ENCODE peak calls at places on chromosomes 13 and 19, in five cellular contexts. L is fibroblast of mammary gland, Z is heart right ventricle, M is choroid plexus epithelial cell, I is thoracic aorta. O is an unnamed sample.

GRCh38 chr13:30148171-30148754 is 159.1 kb downstream of the KATNAL1 start:
- DNase-seq in L (no peak), Z (no peak), M (no peak), I (no peak), O (no peak)

GRCh38 chr13:65336106-65336603 is 1894.0 kb downstream of the PCDH9 start:
- DNase-seq in L (no peak), Z (no peak), M (no peak), I (no peak), O (no peak)

GRCh38 chr13:113623491-113624234 is 34.3 kb downstream of the ATP4B start:
- DNase-seq in L (no peak), Z (no peak), M (no peak), I (no peak), O (no peak)

GRCh38 chr19:34217952-34218817 is 36.2 kb upstream of the GARRE1 start:
- DNase-seq in L (peak; percentile 97), Z (no peak), M (peak; percentile 99), I (no peak), O (no peak)

GRCh38 chr13:36841411-36841810 is 22.4 kb downstream of the RFXAP start:
- DNase-seq in L (peak; percentile 22), Z (no peak), M (peak; percentile 44), I (no peak), O (no peak)

GRCh38 chr13:37010424-37010823 is 9.8 kb downstream of the EXOSC8 start:
- DNase-seq in L (no peak), Z (no peak), M (no peak), I (no peak), O (no peak)

GRCh38 chr13:26022538-26023292 is 29.1 kb downstream of the SHISA2 start:
- DNase-seq in L (peak; percentile 10), Z (peak; percentile 81), M (peak; percentile 26), I (peak; percentile 41), O (peak; percentile 73)

GRCh38 chr13:110546933-110547332 is 14.6 kb downstream of the RAB20 start:
- DNase-seq in L (peak; percentile 81), Z (peak; percentile 78), M (peak; percentile 95), I (no peak), O (no peak)

GRCh38 chr13:35714096-35714495 is 237.6 kb upstream of the MAB21L1 start:
- DNase-seq in L (no peak), Z (no peak), M (no peak), I (no peak), O (no peak)

GRCh38 chr19:41218615-41219507 is at the start of gene AXL:
- DNase-seq in L (peak; percentile 70), Z (peak; percentile 81), M (peak; percentile 68), I (peak; percentile 75), O (peak; percentile 71)

GRCh38 chr19:35751839-35752745 is 3.7 kb downstream of the LIN37 start:
- DNase-seq in L (no peak), Z (no peak), M (no peak), I (no peak), O (no peak)

DNA sequence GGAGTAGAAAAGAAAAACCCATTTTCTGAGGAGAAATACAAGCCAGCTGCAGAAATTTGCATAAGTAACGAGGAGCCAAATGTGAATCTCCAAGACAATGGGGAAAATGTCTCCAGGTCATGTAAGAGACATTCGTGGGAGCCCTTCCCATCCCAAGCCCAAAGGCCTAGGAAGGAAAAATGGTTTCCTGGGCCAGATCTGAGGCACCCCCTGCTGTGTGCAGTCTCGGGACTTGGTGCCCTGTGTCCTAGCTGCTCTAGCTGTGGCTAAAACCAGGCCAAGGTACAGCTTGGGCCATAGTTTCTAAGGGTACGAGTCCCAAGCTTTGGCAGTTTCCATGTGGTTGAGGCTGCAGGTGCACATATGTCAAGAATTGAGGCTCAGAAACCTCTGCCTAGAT is 444.9 kb downstream of the PCDH20 start:
- DNase-seq in L (no peak), Z (no peak), M (no peak), I (no peak), O (no peak)
- TF ChIP-seq CTCF in L (no peak), Z (no peak), M (no peak), I (no peak), O (no peak)

GRCh38 chr13:27774169-27774568 is 18.1 kb upstream of the GSX1 start:
- DNase-seq in L (no peak), Z (no peak), M (no peak), I (no peak), O (no peak)

GRCh38 chr13:27775943-27776342 is 16.3 kb upstream of the GSX1 start:
- DNase-seq in L (no peak), Z (no peak), M (no peak), I (no peak), O (peak; percentile 44)

GRCh38 chr13:27774651-27775050 is 17.6 kb upstream of the GSX1 start:
- DNase-seq in L (no peak), Z (no peak), M (no peak), I (no peak), O (no peak)

GRCh38 chr13:27772651-27773425 is 19.4 kb upstream of the GSX1 start:
- DNase-seq in L (no peak), Z (no peak), M (no peak), I (no peak), O (no peak)

GRCh38 chr13:27770809-27771208 is 21.5 kb upstream of the GSX1 start:
- DNase-seq in L (peak; percentile 40), Z (no peak), M (peak; percentile 44), I (no peak), O (no peak)
- TF ChIP-seq CTCF in L (peak; percentile 50), Z (peak; percentile 25), M (peak; percentile 65), I (no peak), O (peak; percentile 31)

DNA sequence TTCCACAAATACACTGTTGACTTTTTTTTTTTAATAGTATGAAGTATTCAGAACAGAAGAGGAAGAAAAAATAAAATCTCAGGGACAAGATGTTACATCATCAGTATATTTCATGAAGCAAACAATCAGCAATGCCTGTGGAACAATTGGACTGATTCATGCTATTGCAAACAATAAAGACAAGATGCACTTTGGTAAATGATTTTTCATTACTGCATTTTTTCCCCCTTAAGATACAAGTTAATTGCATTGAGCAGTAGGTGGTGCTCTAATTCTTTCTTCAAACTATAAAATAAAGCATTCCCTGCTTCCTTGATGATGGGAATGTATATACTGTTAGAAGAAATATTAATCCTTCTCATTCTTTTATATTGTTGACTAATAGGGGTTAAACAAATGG is 17.1 kb downstream of the UCHL3 start:
- DNase-seq in L (peak; percentile 60), Z (no peak), M (peak; percentile 74), I (no peak), O (no peak)
- TF ChIP-seq CTCF in L (peak; percentile 43), Z (peak; percentile 43), M (peak; percentile 53), I (no peak), O (no peak)

GRCh38 chr19:9323919-9324583 is at the start of gene ZNF559:
- DNase-seq in L (peak; percentile 92), Z (peak; percentile 96), M (peak; percentile 98), I (peak; percentile 74), O (peak; percentile 95)
- TF ChIP-seq CTCF in L (peak; percentile 28), Z (peak; percentile 43), M (peak; percentile 51), I (peak; percentile 0), O (peak; percentile 40)

GRCh38 chr13:102091231-102091630 is 310.6 kb downstream of the FGF14 start:
- DNase-seq in L (peak; percentile 35), Z (no peak), M (peak; percentile 56), I (no peak), O (no peak)
- TF ChIP-seq CTCF in L (no peak), Z (no peak), M (peak; percentile 63), I (no peak), O (no peak)

GRCh38 chr13:32299893-32300292 is 15.3 kb downstream of the ZAR1L start:
- DNase-seq in L (no peak), Z (no peak), M (no peak), I (no peak), O (no peak)
- TF ChIP-seq CTCF in L (no peak), Z (no peak), M (no peak), I (no peak), O (no peak)

GRCh38 chr19:5115351-5115750 is 146.4 kb downstream of the KDM4B start:
- DNase-seq in L (no peak), Z (no peak), M (no peak), I (no peak), O (no peak)

GRCh38 chr19:5116292-5116691 is 147.4 kb downstream of the KDM4B start:
- DNase-seq in L (no peak), Z (no peak), M (no peak), I (no peak), O (no peak)

GRCh38 chr19:5117421-5117820 is 148.5 kb downstream of the KDM4B start:
- DNase-seq in L (no peak), Z (no peak), M (no peak), I (no peak), O (no peak)

GRCh38 chr19:5114713-5115112 is 145.8 kb downstream of the KDM4B start:
- DNase-seq in L (no peak), Z (no peak), M (no peak), I (no peak), O (no peak)

DNA sequence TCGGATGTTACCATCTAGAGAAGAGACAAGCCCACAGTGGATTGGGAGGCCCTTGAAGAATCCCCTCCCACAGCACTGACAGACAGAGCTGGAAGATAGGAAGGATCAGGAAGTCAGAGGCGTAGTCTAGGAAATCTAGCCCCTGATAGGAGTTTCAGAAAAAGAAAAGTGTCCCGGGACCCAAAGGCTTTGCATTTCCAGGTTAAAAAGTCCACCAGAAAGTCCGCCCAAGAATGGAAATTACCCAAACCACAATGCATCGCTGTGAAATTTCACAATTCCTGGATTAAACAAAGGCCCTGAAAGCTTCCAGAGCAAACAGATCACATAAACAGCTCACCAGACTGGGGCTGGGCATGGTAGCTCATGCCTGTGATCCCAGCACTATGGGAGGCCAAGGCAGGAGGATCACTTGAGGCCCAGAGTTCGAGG is 146.9 kb downstream of the KDM4B start:
- DNase-seq in L (peak; percentile 66), Z (no peak), M (peak; percentile 69), I (no peak), O (no peak)
- TF ChIP-seq CTCF in L (no peak), Z (no peak), M (no peak), I (no peak), O (no peak)

GRCh38 chr19:44722131-44723121 is 23.5 kb downstream of the CEACAM16 start:
- DNase-seq in L (no peak), Z (no peak), M (no peak), I (no peak), O (no peak)

GRCh38 chr19:44717603-44718002 is 18.7 kb downstream of the CEACAM16 start:
- DNase-seq in L (no peak), Z (no peak), M (no peak), I (no peak), O (no peak)

GRCh38 chr19:44718441-44719261 is 19.7 kb downstream of the CEACAM16 start:
- DNase-seq in L (peak; percentile 40), Z (peak; percentile 75), M (no peak), I (peak; percentile 36), O (peak; percentile 31)

GRCh38 chr19:44720945-44721344 is 22.0 kb downstream of the CEACAM16 start:
- DNase-seq in L (peak; percentile 37), Z (no peak), M (peak; percentile 37), I (no peak), O (no peak)

GRCh38 chr19:44719262-44719701 is 20.3 kb downstream of the CEACAM16 start:
- DNase-seq in L (no peak), Z (no peak), M (no peak), I (no peak), O (no peak)
- TF ChIP-seq CTCF in L (no peak), Z (no peak), M (no peak), I (no peak), O (no peak)

DNA sequence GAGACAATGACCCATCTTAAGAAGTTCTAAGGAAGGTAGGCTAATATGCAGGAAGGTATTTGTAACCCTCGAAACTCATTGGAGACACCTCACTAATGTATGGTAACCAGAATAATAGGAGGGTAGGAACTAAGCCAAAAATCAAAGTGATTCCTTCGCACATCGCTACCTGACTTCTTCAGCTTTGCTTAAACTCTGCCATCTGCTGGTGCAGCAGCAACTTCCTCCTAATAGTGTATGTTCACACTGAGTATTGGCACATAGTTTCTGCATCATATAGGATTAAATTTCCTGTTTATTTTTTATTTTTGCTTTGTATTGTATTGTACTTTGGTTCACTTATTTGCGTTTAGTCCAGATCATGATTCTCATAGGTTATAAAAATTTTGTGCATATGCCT is 676.2 kb downstream of the GPC5 start:
- DNase-seq in L (no peak), Z (no peak), M (peak; percentile 35), I (no peak), O (no peak)
- TF ChIP-seq CTCF in L (no peak), Z (peak; percentile 43), M (peak; percentile 66), I (no peak), O (peak; percentile 38)

O was measured in nephron progenitor cell.